ENCODE peak calls at places on chromosomes 6 and 20, in six cellular contexts. J, Y, H, R, V and I are unnamed samples.

GRCh38 chr6:118187568-118188164 is 280.6 kb downstream of the SLC35F1 start:
- DNase-seq in J (no peak), Y (no peak), H (no peak), R (no peak), V (no peak), I (peak)

GRCh38 chr6:127146935-127147334 is 28.5 kb downstream of the RSPO3 start:
- DNase-seq in J (peak), Y (no peak), H (no peak), R (no peak), V (no peak), I (peak)

GRCh38 chr6:137763436-137763835 is 103.6 kb upstream of the TNFAIP3 start:
- DNase-seq in J (no peak), Y (no peak), H (no peak), R (no peak), V (no peak), I (no peak)

GRCh38 chr20:32338665-32339064 is 19.5 kb upstream of the ASXL1 start:
- DNase-seq in J (no peak), Y (no peak), H (no peak), R (no peak), V (no peak), I (no peak)

GRCh38 chr6:83847179-83847578 is 6.0 kb upstream of the RIPPLY2 start:
- DNase-seq in J (no peak), Y (no peak), H (no peak), R (no peak), V (no peak), I (no peak)

GRCh38 chr6:13445005-13445743 is 42.2 kb downstream of the GFOD1 start:
- DNase-seq in J (peak), Y (peak), H (no peak), R (peak), V (no peak), I (no peak)

GRCh38 chr20:23161244-23161875 is 75.2 kb upstream of the CD93 start:
- DNase-seq in J (no peak), Y (no peak), H (no peak), R (no peak), V (no peak), I (peak)

GRCh38 chr6:76612818-76613452 is 540.5 kb upstream of the IMPG1 start:
- DNase-seq in J (no peak), Y (no peak), H (no peak), R (no peak), V (no peak), I (no peak)

GRCh38 chr6:166005401-166005845 is 162.2 kb downstream of the TBXT start:
- DNase-seq in J (peak), Y (peak), H (peak), R (no peak), V (no peak), I (peak)

GRCh38 chr6:72283571-72283970 is 338.3 kb upstream of the KCNQ5 start:
- DNase-seq in J (no peak), Y (no peak), H (no peak), R (no peak), V (no peak), I (no peak)

GRCh38 chr6:47414517-47415167 is 62.9 kb upstream of the CD2AP start:
- DNase-seq in J (no peak), Y (no peak), H (no peak), R (no peak), V (peak), I (peak)

GRCh38 chr6:111625511-111626331 is 20.0 kb upstream of the TRAF3IP2 start:
- DNase-seq in J (no peak), Y (no peak), H (no peak), R (no peak), V (no peak), I (peak)

GRCh38 chr20:662289-663192 is 9.5 kb upstream of the SRXN1 start:
- DNase-seq in J (no peak), Y (no peak), H (no peak), R (no peak), V (no peak), I (no peak)

GRCh38 chr6:73314577-73315492 is 39.2 kb downstream of the DPPA5 start:
- DNase-seq in J (no peak), Y (no peak), H (no peak), R (no peak), V (no peak), I (no peak)

GRCh38 chr6:125144822-125145221 is 8.8 kb upstream of the TPD52L1 start:
- DNase-seq in J (no peak), Y (no peak), H (no peak), R (no peak), V (no peak), I (no peak)

GRCh38 chr20:50022676-50023075 is 39.9 kb downstream of the SNAI1 start:
- DNase-seq in J (no peak), Y (no peak), H (no peak), R (no peak), V (no peak), I (no peak)

GRCh38 chr20:60054716-60055371 is 96.6 kb downstream of the CDH26 start:
- DNase-seq in J (no peak), Y (no peak), H (no peak), R (no peak), V (no peak), I (no peak)

GRCh38 chr20:44701116-44701865 is 13.9 kb upstream of the CCN5 start:
- DNase-seq in J (no peak), Y (peak), H (no peak), R (no peak), V (no peak), I (peak)

GRCh38 chr6:169158182-169158573 is 95.5 kb downstream of the THBS2 start:
- DNase-seq in J (no peak), Y (no peak), H (no peak), R (no peak), V (no peak), I (no peak)

GRCh38 chr6:16216501-16217155 is 21.8 kb upstream of the GMPR start:
- DNase-seq in J (no peak), Y (no peak), H (no peak), R (no peak), V (no peak), I (no peak)

GRCh38 chr6:143248359-143248758 is 187.7 kb downstream of the AIG1 start:
- DNase-seq in J (no peak), Y (no peak), H (no peak), R (no peak), V (no peak), I (no peak)

GRCh38 chr6:47147175-47147727 is 105.1 kb upstream of the ADGRF1 start:
- DNase-seq in J (no peak), Y (no peak), H (no peak), R (no peak), V (no peak), I (peak)

GRCh38 chr20:25035924-25036323 is 22.0 kb downstream of the ACSS1 start:
- DNase-seq in J (no peak), Y (no peak), H (no peak), R (no peak), V (no peak), I (no peak)

GRCh38 chr6:148501178-148501590 is 158.5 kb downstream of the SASH1 start:
- DNase-seq in J (peak), Y (no peak), H (no peak), R (no peak), V (no peak), I (peak)

GRCh38 chr20:50627747-50628146 is 63.6 kb downstream of the RIPOR3 start:
- DNase-seq in J (no peak), Y (no peak), H (no peak), R (no peak), V (no peak), I (no peak)

GRCh38 chr6:124955108-124955851 is 7.0 kb upstream of the RNF217 start:
- DNase-seq in J (no peak), Y (no peak), H (no peak), R (no peak), V (no peak), I (no peak)

GRCh38 chr20:18057994-18058349 is 256 bp upstream of the OVOL2 start:
- DNase-seq in J (no peak), Y (no peak), H (no peak), R (no peak), V (no peak), I (no peak)

GRCh38 chr20:44089987-44090674 is 96.9 kb downstream of the JPH2 start:
- DNase-seq in J (peak), Y (peak), H (peak), R (no peak), V (peak), I (peak)

GRCh38 chr6:138590796-138591709 is 91.8 kb upstream of the NHSL1 start:
- DNase-seq in J (peak), Y (peak), H (peak), R (no peak), V (peak), I (peak)

GRCh38 chr20:34511891-34512265 is 4.3 kb upstream of the DYNLRB1 start:
- DNase-seq in J (no peak), Y (no peak), H (no peak), R (no peak), V (no peak), I (no peak)

GRCh38 chr6:36692220-36692619 is 5.4 kb upstream of the RAB44 start:
- DNase-seq in J (no peak), Y (no peak), H (no peak), R (no peak), V (peak), I (no peak)

GRCh38 chr20:19110866-19111460 is 101.5 kb upstream of the SLC24A3 start:
- DNase-seq in J (no peak), Y (no peak), H (no peak), R (no peak), V (no peak), I (no peak)

GRCh38 chr6:38554700-38555413 is 84.9 kb downstream of the BTBD9 start:
- DNase-seq in J (peak), Y (no peak), H (no peak), R (no peak), V (no peak), I (peak)

GRCh38 chr6:154447929-154448328 is 62.6 kb downstream of the CNKSR3 start:
- DNase-seq in J (no peak), Y (peak), H (no peak), R (no peak), V (no peak), I (no peak)

GRCh38 chr6:20845592-20845991 is 311.3 kb downstream of the CDKAL1 start:
- DNase-seq in J (no peak), Y (no peak), H (no peak), R (no peak), V (no peak), I (no peak)

GRCh38 chr20:34295284-34295683 is 7.9 kb downstream of the AHCY start:
- DNase-seq in J (no peak), Y (no peak), H (no peak), R (no peak), V (no peak), I (no peak)

GRCh38 chr6:151992091-151992490 is 184.6 kb downstream of the ESR1 start:
- DNase-seq in J (no peak), Y (no peak), H (no peak), R (no peak), V (no peak), I (no peak)

GRCh38 chr6:35216832-35217811 is 3.4 kb downstream of the SCUBE3 start:
- DNase-seq in J (no peak), Y (no peak), H (no peak), R (no peak), V (no peak), I (no peak)

GRCh38 chr6:49799090-49799489 is 12.0 kb upstream of the PGK2 start:
- DNase-seq in J (no peak), Y (no peak), H (no peak), R (no peak), V (no peak), I (no peak)